ENCODE peak calls at places on chromosomes 11 and 22, in five cellular contexts. L is ovary, S is AG10803, T is neural crest cell, E is HFFc6. K is an unnamed sample.

GRCh38 chr11:75562048-75562835 is at the start of gene SERPINH1:
- DNase-seq in L (peak; percentile 94), S (peak; percentile 90), T (peak; percentile 69), E (peak; percentile 84), K (peak; percentile 55)

GRCh38 chr11:20026629-20027545 is 133.4 kb downstream of the DBX1 start:
- DNase-seq in L (peak; percentile 40), S (no peak), T (no peak), E (no peak), K (peak; percentile 49)

GRCh38 chr11:7540830-7541555 is 27.2 kb downstream of the PPFIBP2 start:
- DNase-seq in L (no peak), S (no peak), T (no peak), E (no peak), K (no peak)

GRCh38 chr11:54979375-54979774 is 272.7 kb downstream of the OR4A5 start:
- DNase-seq in L (no peak), S (no peak), T (no peak), E (no peak), K (no peak)

GRCh38 chr11:117868815-117869642 is 7.4 kb downstream of the FXYD6 start:
- DNase-seq in L (no peak), S (no peak), T (no peak), E (no peak), K (no peak)

GRCh38 chr11:61885166-61885778 is 6.1 kb downstream of the FADS3 start:
- DNase-seq in L (no peak), S (no peak), T (no peak), E (no peak), K (no peak)

GRCh38 chr11:47099213-47099917 is 77.3 kb downstream of the ARFGAP2 start:
- DNase-seq in L (no peak), S (no peak), T (no peak), E (no peak), K (no peak)

GRCh38 chr11:20156876-20157613 is 3.2 kb downstream of the DBX1 start:
- DNase-seq in L (no peak), S (no peak), T (no peak), E (no peak), K (no peak)

GRCh38 chr11:75853971-75854370 is 39.0 kb downstream of the UVRAG start:
- DNase-seq in L (no peak), S (no peak), T (no peak), E (no peak), K (no peak)

GRCh38 chr11:103803062-103803461 is 233.4 kb upstream of the DDI1 start:
- DNase-seq in L (no peak), S (peak; percentile 45), T (no peak), E (peak; percentile 22), K (no peak)

GRCh38 chr11:35177370-35177769 is 38.4 kb downstream of the CD44 start:
- DNase-seq in L (no peak), S (no peak), T (no peak), E (no peak), K (no peak)

GRCh38 chr11:118171274-118172062 is 5.0 kb downstream of the SCN2B start:
- DNase-seq in L (peak; percentile 76), S (peak; percentile 35), T (peak; percentile 85), E (peak; percentile 10), K (peak; percentile 60)

GRCh38 chr22:20948450-20948849 is 18.6 kb upstream of the AIFM3 start:
- DNase-seq in L (no peak), S (no peak), T (no peak), E (no peak), K (no peak)

GRCh38 chr11:126646701-126647209 is 291.3 kb downstream of the ST3GAL4 start:
- DNase-seq in L (no peak), S (peak; percentile 85), T (no peak), E (peak; percentile 75), K (no peak)

GRCh38 chr22:37169412-37169811 is 18.6 kb downstream of the C1QTNF6 start:
- DNase-seq in L (no peak), S (no peak), T (no peak), E (no peak), K (no peak)

GRCh38 chr11:67114275-67114896 is 4.7 kb upstream of the KDM2A start:
- DNase-seq in L (no peak), S (no peak), T (no peak), E (no peak), K (no peak)

DNA sequence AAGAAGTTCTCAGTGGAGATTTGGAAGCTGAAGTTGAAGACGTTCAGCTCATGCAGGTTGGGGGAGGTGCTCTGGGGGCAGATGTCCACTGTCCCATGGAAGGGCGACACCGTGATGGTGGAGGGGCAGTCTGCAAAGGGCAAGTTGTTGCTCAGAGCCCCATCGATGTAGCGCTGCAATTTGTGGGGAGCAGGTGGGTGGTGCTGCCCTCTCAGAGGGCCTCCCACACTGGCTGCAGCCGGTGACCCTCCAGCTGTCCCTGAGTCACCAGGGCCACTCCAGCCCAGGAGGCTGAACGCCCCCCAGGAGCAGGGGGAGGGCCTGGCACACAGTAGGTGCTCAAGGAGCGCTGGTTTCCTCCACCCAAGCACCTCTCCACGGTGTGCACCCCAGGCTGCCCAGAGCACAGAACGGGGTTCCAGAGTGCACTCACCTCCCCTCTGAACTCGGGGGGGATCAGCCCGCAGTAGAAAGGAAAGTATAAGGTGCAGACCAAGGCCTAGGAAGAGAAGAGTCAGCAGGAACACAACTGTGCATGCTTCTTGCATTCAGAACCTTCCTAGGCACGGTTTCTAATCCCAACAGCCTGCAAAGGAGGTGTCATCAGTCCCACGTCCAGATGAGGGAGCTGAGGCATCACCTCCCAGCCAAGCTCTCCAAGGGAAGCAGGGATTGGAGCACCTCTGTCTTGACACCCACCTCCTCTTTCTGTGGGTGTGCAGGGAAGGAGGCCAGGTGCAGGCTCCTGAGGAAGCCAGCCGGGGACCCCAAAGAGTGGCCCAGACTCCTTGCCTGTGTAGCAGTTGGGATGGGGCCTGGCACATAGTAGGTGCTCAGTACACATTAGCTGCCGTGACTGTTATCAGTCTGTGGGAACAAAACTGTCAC is 2.2 kb downstream of the PNPLA5 start:
- DNase-seq in L (no peak), S (peak; percentile 42), T (no peak), E (peak; percentile 43), K (no peak)
- TF ChIP-seq CTCF in L (no peak), S (peak; percentile 56), T (no peak), E (peak; percentile 52), K (no peak)

GRCh38 chr11:11624206-11624605 is 2.4 kb upstream of the GALNT18 start:
- DNase-seq in L (no peak), S (no peak), T (no peak), E (no peak), K (no peak)

GRCh38 chr11:11626128-11626527 is 4.3 kb upstream of the GALNT18 start:
- DNase-seq in L (no peak), S (no peak), T (no peak), E (no peak), K (no peak)

GRCh38 chr11:11621881-11622706 is at the start of gene GALNT18:
- DNase-seq in L (peak; percentile 91), S (peak; percentile 89), T (peak; percentile 80), E (peak; percentile 85), K (peak; percentile 87)

GRCh38 chr11:11622772-11623531 is 1.1 kb upstream of the GALNT18 start:
- DNase-seq in L (no peak), S (no peak), T (no peak), E (no peak), K (no peak)

GRCh38 chr11:11624926-11625325 is 3.1 kb upstream of the GALNT18 start:
- DNase-seq in L (no peak), S (no peak), T (no peak), E (no peak), K (no peak)
- TF ChIP-seq CTCF in L (no peak), S (no peak), T (no peak), E (peak; percentile 26), K (no peak)

DNA sequence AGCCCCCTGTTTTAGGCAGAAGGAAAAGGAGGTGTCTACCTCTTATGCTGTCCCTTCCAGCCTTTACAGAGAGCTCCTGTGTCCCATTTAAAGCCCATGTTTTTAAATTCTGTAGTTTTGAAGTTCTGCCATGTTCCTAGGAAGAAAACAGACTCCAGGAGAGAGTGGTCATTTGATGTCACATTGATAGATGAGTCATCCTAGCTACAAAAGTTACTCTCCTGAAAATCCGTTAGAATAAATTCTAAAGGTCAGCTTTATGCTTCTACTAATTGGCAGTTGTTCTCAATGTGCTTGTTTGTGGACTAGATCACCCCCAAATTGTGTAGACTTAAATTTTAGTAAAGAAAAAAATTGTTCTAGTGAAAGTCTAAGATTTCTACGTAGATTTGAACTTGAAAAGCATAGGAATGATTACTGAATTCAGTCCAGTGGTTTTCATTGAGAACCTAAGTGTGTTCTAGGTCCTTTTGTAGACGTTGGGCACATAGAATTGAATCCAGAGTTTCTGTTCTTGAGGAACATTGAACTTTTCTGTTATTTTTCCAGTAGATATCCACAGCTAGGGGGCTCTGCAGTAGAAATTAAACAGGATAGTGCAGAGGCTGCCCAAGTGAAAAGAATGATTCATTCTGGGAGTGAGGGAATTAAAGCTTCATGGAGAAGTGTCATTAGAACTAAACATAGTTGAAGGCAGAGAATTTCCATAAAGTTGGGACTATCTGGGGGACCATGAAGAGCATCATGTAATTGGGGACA is 140.6 kb upstream of the RASSF10 start:
- DNase-seq in L (no peak), S (no peak), T (no peak), E (peak; percentile 39), K (no peak)
- TF ChIP-seq CTCF in L (no peak), S (peak; percentile 36), T (no peak), E (peak; percentile 76), K (peak; percentile 15)

GRCh38 chr22:35717572-35717971 is at the start of gene APOL5:
- DNase-seq in L (no peak), S (no peak), T (no peak), E (no peak), K (no peak)

GRCh38 chr22:35721954-35722353 is 4.3 kb downstream of the APOL5 start:
- DNase-seq in L (no peak), S (no peak), T (no peak), E (no peak), K (no peak)

DNA sequence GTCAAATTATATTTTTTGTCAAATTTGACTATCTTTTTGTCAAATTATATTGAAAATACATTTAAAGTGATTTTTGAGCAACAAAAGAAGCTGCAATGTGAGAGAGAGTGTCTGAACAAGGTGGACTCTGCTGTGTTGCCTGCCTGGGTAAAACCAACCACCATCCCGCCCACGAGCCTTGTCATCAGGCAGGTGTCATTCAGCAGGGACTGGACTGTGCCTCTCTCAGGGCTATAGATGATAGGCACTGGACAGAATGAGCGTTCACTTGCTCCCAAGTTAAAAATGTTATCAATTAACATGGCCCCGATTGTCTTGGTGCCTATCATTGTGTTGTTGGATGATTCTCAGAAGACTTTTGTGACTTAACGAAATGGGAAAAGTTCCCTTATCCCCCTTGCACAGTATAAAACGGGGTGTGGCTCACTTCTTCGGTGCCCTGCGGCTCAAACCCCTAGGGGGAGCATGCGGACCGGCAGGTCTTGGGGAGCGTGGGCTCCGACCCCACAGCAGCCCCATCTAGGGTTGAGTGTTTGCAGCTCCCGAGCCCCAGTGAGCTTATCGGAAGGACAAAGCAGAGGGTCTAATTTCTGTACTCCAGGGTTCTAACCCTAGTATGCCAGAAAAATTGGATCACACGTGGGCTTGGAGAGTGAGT is 1.7 kb downstream of the APOL5 start:
- DNase-seq in L (no peak), S (no peak), T (no peak), E (no peak), K (no peak)
- TF ChIP-seq CTCF in L (no peak), S (no peak), T (no peak), E (no peak), K (no peak)

K was measured in progenitor cell of endocrine pancreas.